ENCODE peak calls at places on chromosomes 1 and 21, in five cellular contexts. P, J, N, M and T are unnamed samples.

GRCh38 chr1:218347316-218347712 is 2.2 kb downstream of the TGFB2 start:
- DNase-seq in P (no peak), J (no peak), N (no peak), M (no peak), T (no peak)

GRCh38 chr1:56654126-56654923 is 9.2 kb downstream of the PRKAA2 start:
- DNase-seq in P (no peak), J (no peak), N (no peak), M (no peak), T (no peak)

GRCh38 chr1:47908258-47908657 is 88.9 kb downstream of the TRABD2B start:
- DNase-seq in P (no peak), J (no peak), N (no peak), M (no peak), T (no peak)

GRCh38 chr1:11690669-11691301 is 725 bp upstream of the DRAXIN start:
- DNase-seq in P (no peak), J (no peak), N (no peak), M (no peak), T (no peak)

GRCh38 chr1:180269848-180270766 is 40.0 kb downstream of the LHX4 start:
- DNase-seq in P (no peak), J (no peak), N (no peak), M (no peak), T (no peak)

GRCh38 chr1:184212649-184213314 is 161.3 kb downstream of the TSEN15 start:
- DNase-seq in P (no peak), J (no peak), N (no peak), M (no peak), T (no peak)

GRCh38 chr1:33710989-33711388 is 152.9 kb upstream of the HMGB4 start:
- DNase-seq in P (no peak), J (no peak), N (no peak), M (no peak), T (no peak)

GRCh38 chr1:41498809-41499208 is 14.3 kb upstream of the EDN2 start:
- DNase-seq in P (no peak), J (no peak), N (no peak), M (no peak), T (no peak)

GRCh38 chr1:147676306-147677085 is 6.2 kb upstream of the ACP6 start:
- DNase-seq in P (no peak), J (peak; percentile 28), N (no peak), M (no peak), T (no peak)

GRCh38 chr21:39556176-39556575 is 56.6 kb upstream of the B3GALT5 start:
- DNase-seq in P (no peak), J (no peak), N (no peak), M (no peak), T (no peak)

GRCh38 chr1:60746278-60746761 is 336.0 kb upstream of the NFIA start:
- DNase-seq in P (no peak), J (no peak), N (no peak), M (no peak), T (no peak)

GRCh38 chr1:16209847-16210407 is 2.5 kb downstream of the ARHGEF19 start:
- DNase-seq in P (no peak), J (no peak), N (no peak), M (no peak), T (no peak)

GRCh38 chr1:202248861-202249260 is 55.3 kb downstream of the LGR6 start:
- DNase-seq in P (no peak), J (no peak), N (no peak), M (no peak), T (no peak)

GRCh38 chr1:174800221-174800791 is 199.4 kb upstream of the CACYBP start:
- DNase-seq in P (no peak), J (no peak), N (peak; percentile 28), M (peak; percentile 39), T (no peak)

GRCh38 chr21:34189506-34189905 is 116.1 kb downstream of the MRPS6 start:
- DNase-seq in P (no peak), J (no peak), N (no peak), M (no peak), T (no peak)

GRCh38 chr1:46532095-46532494 is 19.4 kb downstream of the KNCN start:
- DNase-seq in P (no peak), J (no peak), N (peak; percentile 47), M (no peak), T (no peak)

GRCh38 chr1:110136911-110137310 is 13.4 kb upstream of the SLC6A17 start:
- DNase-seq in P (no peak), J (no peak), N (peak; percentile 68), M (peak; percentile 72), T (no peak)

GRCh38 chr1:19430121-19431068 is 54.9 kb downstream of the CAPZB start:
- DNase-seq in P (no peak), J (peak; percentile 41), N (peak; percentile 29), M (no peak), T (no peak)

GRCh38 chr1:52141513-52142219 is at the start of gene ZFYVE9:
- DNase-seq in P (peak; percentile 75), J (peak; percentile 41), N (peak; percentile 83), M (peak; percentile 74), T (peak; percentile 57)

GRCh38 chr1:38789498-38790169 is 69.9 kb downstream of the RRAGC start:
- DNase-seq in P (no peak), J (no peak), N (no peak), M (no peak), T (no peak)

GRCh38 chr1:8939362-8939995 is 6.2 kb upstream of the CA6 start:
- DNase-seq in P (no peak), J (no peak), N (no peak), M (no peak), T (no peak)